ENCODE peak calls at places on chromosomes 6 and 20, in ten cellular contexts. W is mucosa of gallbladder, R is EH, I is GM13976, N is AG09309, P is germinal center, V is A673, Z is fibroblast of mammary gland, C is coronary artery, O is epithelial cell of esophagus. T is an unnamed sample.

GRCh38 chr20:36368400-36368799 is 62.3 kb downstream of the DLGAP4 start:
- DNase-seq in Z (no peak), N (no peak), V (no peak), C (no peak), W (no peak), P (no peak), I (no peak), O (no peak), R (no peak), T (no peak)

GRCh38 chr20:11769825-11770224 is 147.9 kb upstream of the BTBD3 start:
- DNase-seq in N (no peak), C (no peak), Z (no peak), V (no peak), R (peak), O (peak), W (no peak), I (no peak), P (no peak), T (no peak)

GRCh38 chr20:46037036-46037435 is 8.0 kb downstream of the SLC12A5 start:
- DNase-seq in I (no peak), N (no peak), W (no peak), V (no peak), O (no peak), C (no peak), P (no peak), Z (no peak), R (no peak), T (no peak)

GRCh38 chr20:57560554-57561355 is at the start of gene PCK1:
- DNase-seq in I (no peak), O (no peak), P (no peak), W (peak), Z (peak), N (no peak), R (peak), V (no peak), C (no peak), T (no peak)

GRCh38 chr20:58175425-58175824 is 53.0 kb downstream of the ANKRD60 start:
- DNase-seq in R (no peak), I (no peak), W (no peak), C (no peak), N (no peak), P (no peak), Z (no peak), O (no peak), V (no peak), T (no peak)

GRCh38 chr6:125728739-125729138 is 20.7 kb upstream of the HEY2 start:
- DNase-seq in O (peak), N (no peak), R (no peak), C (no peak), I (no peak), W (no peak), V (no peak), P (no peak), Z (no peak), T (no peak)

GRCh38 chr6:127641905-127642304 is 64.9 kb downstream of the C6orf58 start:
- DNase-seq in Z (peak), V (peak), I (peak), C (no peak), N (peak), O (peak), W (no peak), P (peak), R (peak), T (no peak)

GRCh38 chr6:109303647-109304283 is 78.5 kb downstream of the CD164 start:
- DNase-seq in C (no peak), I (no peak), W (no peak), Z (no peak), P (no peak), N (no peak), O (no peak), R (no peak), V (no peak), T (no peak)

GRCh38 chr6:96700931-96701330 is 136.3 kb downstream of the GPR63 start:
- DNase-seq in V (peak), R (no peak), N (no peak), Z (no peak), P (no peak), W (no peak), I (no peak), C (no peak), O (no peak), T (no peak)

GRCh38 chr6:31559958-31560696 is 12.0 kb upstream of the LTA start:
- DNase-seq in Z (peak), N (no peak), P (peak), C (no peak), O (peak), R (peak), I (peak), V (no peak), W (peak), T (no peak)

GRCh38 chr20:44750081-44750805 is 4.6 kb downstream of the KCNK15 start:
- DNase-seq in R (no peak), N (no peak), W (no peak), I (no peak), O (no peak), V (no peak), C (no peak), P (no peak), Z (no peak), T (no peak)